ENCODE peak calls at places on chromosomes 4 and X, in five cellular contexts. Q, X, O, J and Y are unnamed samples.

GRCh38 chr4:52552778-52553177 is 106.3 kb downstream of the USP46 start:
- DNase-seq in Q (no peak), X (no peak), O (no peak), J (no peak), Y (no peak)

GRCh38 chr4:71497078-71497477 is 158.3 kb downstream of the SLC4A4 start:
- DNase-seq in Q (no peak), X (no peak), O (no peak), J (no peak), Y (no peak)

GRCh38 chr4:134215636-134216340 is 14.2 kb upstream of the PABPC4L start:
- DNase-seq in Q (no peak), X (no peak), O (no peak), J (no peak), Y (no peak)

GRCh38 chr4:176123710-176124407 is 58.2 kb downstream of the WDR17 start:
- DNase-seq in Q (no peak), X (no peak), O (no peak), J (no peak), Y (no peak)

GRCh38 chr4:66837496-66837895 is 707.8 kb downstream of the CENPC start:
- DNase-seq in Q (no peak), X (no peak), O (no peak), J (no peak), Y (no peak)

GRCh38 chrX:40772290-40772689 is 36.9 kb upstream of the MED14 start:
- DNase-seq in Q (no peak), X (no peak), O (no peak), J (no peak), Y (peak)

GRCh38 chr4:110869862-110870577 is 247.1 kb upstream of the PITX2 start:
- DNase-seq in Q (no peak), X (no peak), O (no peak), J (no peak), Y (no peak)

GRCh38 chrX:30690330-30690729 is 37.1 kb downstream of the GK start:
- DNase-seq in Q (no peak), X (no peak), O (no peak), J (no peak), Y (no peak)

GRCh38 chr4:83535520-83535944 is 376 bp upstream of the GPAT3 start:
- DNase-seq in Q (no peak), X (peak), O (peak), J (peak), Y (no peak)

GRCh38 chr4:61619528-61619927 is 419.4 kb downstream of the ADGRL3 start:
- DNase-seq in Q (no peak), X (no peak), O (no peak), J (no peak), Y (no peak)

GRCh38 chr4:11397819-11398610 is 30.7 kb downstream of the HS3ST1 start:
- DNase-seq in Q (no peak), X (no peak), O (no peak), J (no peak), Y (no peak)

GRCh38 chrX:137915466-137915865 is 349.5 kb downstream of the ZIC3 start:
- DNase-seq in Q (no peak), X (no peak), O (no peak), J (no peak), Y (no peak)

GRCh38 chrX:111100191-111100590 is 4.2 kb downstream of the PAK3 start:
- DNase-seq in Q (no peak), X (no peak), O (peak), J (peak), Y (no peak)

GRCh38 chr4:183241322-183241640 is 78.8 kb downstream of the CLDN22 start:
- DNase-seq in Q (peak), X (no peak), O (no peak), J (no peak), Y (no peak)

GRCh38 chrX:139720136-139720535 is 12.2 kb upstream of the MCF2 start:
- DNase-seq in Q (peak), X (no peak), O (no peak), J (no peak), Y (no peak)

GRCh38 chrX:80430826-80431501 is 10.7 kb downstream of the TENT5D start:
- DNase-seq in Q (no peak), X (no peak), O (no peak), J (no peak), Y (no peak)